ENCODE peak calls at places on chromosomes 1 and 21, in six cellular contexts. I is esophagus muscularis mucosa, O is AG04450, V is GM23338, X is epithelial cell of esophagus, D is neural progenitor cell. R is an unnamed sample.
A peak's percentile ranks its signal among the peaks of the same experiment; 100 is the strongest.

GRCh38 chr1:202155478-202156021 is 4.9 kb downstream of the PTPN7 start:
- DNase-seq in X (peak; percentile 36), D (no peak), I (no peak), V (no peak), O (no peak), R (no peak)

GRCh38 chr1:26694597-26695416 is 1.0 kb upstream of the ARID1A start:
- DNase-seq in D (peak; percentile 30), V (no peak), X (no peak), O (no peak), I (no peak), R (no peak)

GRCh38 chr1:63704443-63704842 is 69.4 kb upstream of the ROR1 start:
- DNase-seq in V (no peak), O (no peak), I (no peak), X (peak; percentile 77), D (no peak), R (no peak)

GRCh38 chr1:167460836-167461235 is 57.5 kb downstream of the CD247 start:
- DNase-seq in D (no peak), X (no peak), I (no peak), O (no peak), V (no peak), R (no peak)

GRCh38 chr21:28704746-28705145 is 287.9 kb downstream of the LTN1 start:
- DNase-seq in V (no peak), D (no peak), X (peak; percentile 7), I (no peak), O (no peak), R (no peak)

GRCh38 chr1:22709891-22710687 is 550 bp upstream of the EPHB2 start:
- DNase-seq in X (peak; percentile 53), I (no peak), O (no peak), V (peak; percentile 78), D (peak; percentile 85), R (no peak)

GRCh38 chr1:54882483-54882882 is 4.5 kb downstream of the DHCR24 start:
- DNase-seq in V (no peak), D (no peak), I (no peak), X (peak; percentile 76), O (no peak), R (no peak)

GRCh38 chr1:54984126-54984842 is 3.9 kb downstream of the TMEM61 start:
- DNase-seq in X (no peak), V (no peak), O (no peak), I (no peak), D (no peak), R (no peak)

GRCh38 chr1:218380125-218380977 is 35.2 kb downstream of the TGFB2 start:
- DNase-seq in O (peak; percentile 72), I (no peak), D (no peak), X (peak; percentile 86), V (no peak), R (no peak)

GRCh38 chr1:230661976-230662375 is 19.7 kb downstream of the COG2 start:
- DNase-seq in D (no peak), V (no peak), I (no peak), X (no peak), O (no peak), R (no peak)

GRCh38 chr1:108767708-108768107 is 21.2 kb downstream of the STXBP3 start:
- DNase-seq in I (no peak), D (no peak), O (no peak), X (no peak), V (no peak), R (no peak)

GRCh38 chr1:109151146-109151545 is 37.2 kb downstream of the ELAPOR1 start:
- DNase-seq in X (peak; percentile 60), D (peak; percentile 73), O (peak; percentile 44), I (no peak), V (peak; percentile 46), R (no peak)

GRCh38 chr21:45013271-45013841 is 61.0 kb upstream of the ADARB1 start:
- DNase-seq in V (no peak), D (no peak), I (no peak), O (no peak), X (no peak), R (no peak)

GRCh38 chr1:99456536-99456935 is 189.4 kb upstream of the PALMD start:
- DNase-seq in X (no peak), V (no peak), O (no peak), D (no peak), I (no peak), R (no peak)

GRCh38 chr1:234943801-234944402 is 184.7 kb downstream of the TOMM20 start:
- DNase-seq in O (no peak), V (no peak), I (no peak), X (no peak), D (no peak), R (no peak)

GRCh38 chr1:164184273-164184672 is 374.7 kb upstream of the PBX1 start:
- DNase-seq in I (no peak), D (no peak), O (no peak), X (peak; percentile 69), V (no peak), R (no peak)

GRCh38 chr1:221663321-221663720 is 78.6 kb downstream of the DUSP10 start:
- DNase-seq in V (no peak), D (no peak), I (no peak), O (no peak), X (no peak), R (no peak)

GRCh38 chr1:177243773-177244172 is 73.0 kb downstream of the BRINP2 start:
- DNase-seq in D (no peak), V (no peak), I (no peak), X (no peak), O (no peak), R (no peak)

GRCh38 chr1:36650200-36651065 is 167.7 kb upstream of the CSF3R start:
- DNase-seq in D (peak; percentile 69), V (peak; percentile 84), X (peak; percentile 62), I (no peak), O (peak; percentile 1), R (no peak)

GRCh38 chr1:172399369-172400072 is 21.0 kb upstream of the C1orf105 start:
- DNase-seq in I (no peak), O (peak; percentile 70), X (peak; percentile 75), V (peak; percentile 37), D (peak; percentile 5), R (no peak)

GRCh38 chr1:213892471-213892870 is 95.3 kb upstream of the PROX1 start:
- DNase-seq in O (no peak), X (no peak), I (no peak), D (no peak), V (no peak), R (no peak)

GRCh38 chr1:17545354-17545753 is 5.9 kb downstream of the ARHGEF10L start:
- DNase-seq in X (peak; percentile 81), V (no peak), I (no peak), O (no peak), D (no peak), R (no peak)

GRCh38 chr21:28884976-28885852 is 107.5 kb downstream of the LTN1 start:
- DNase-seq in O (peak; percentile 78), V (peak; percentile 83), I (peak; percentile 97), X (peak; percentile 91), D (peak; percentile 89), R (peak; percentile 96)

DNA sequence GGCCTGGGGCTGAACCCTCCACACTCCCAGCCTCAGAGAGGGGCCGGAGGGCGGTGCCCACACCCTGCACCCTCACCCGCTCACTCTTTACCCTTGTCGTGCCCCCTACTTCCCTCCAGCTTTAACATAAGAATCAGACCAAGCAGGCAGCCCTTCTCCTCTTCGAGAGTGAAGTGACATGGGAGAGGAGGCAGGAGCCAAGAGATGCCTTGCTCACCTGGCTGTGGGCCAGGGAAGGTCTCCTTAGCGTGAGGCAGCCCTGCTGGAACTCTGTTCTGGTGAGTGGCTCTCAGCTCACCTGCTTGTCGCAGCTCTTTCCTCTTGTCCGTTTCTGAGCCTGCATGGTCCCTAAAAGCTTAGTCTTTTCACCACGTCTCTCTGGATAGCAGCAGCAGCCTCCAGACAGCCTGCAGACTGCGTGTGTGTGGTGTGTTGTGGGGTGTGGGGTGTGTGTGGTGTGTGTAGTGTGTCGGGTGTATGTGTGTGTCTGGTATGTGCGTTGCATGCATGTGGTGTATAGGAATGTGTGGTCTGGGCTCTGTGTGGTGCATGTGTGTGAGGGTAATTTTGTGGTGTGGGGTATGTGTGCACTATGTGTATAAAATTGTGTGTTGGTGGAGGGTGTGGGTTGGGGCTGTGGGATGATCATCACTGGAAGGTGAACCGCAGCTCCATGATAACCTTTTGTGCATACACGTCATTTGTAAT is 86.7 kb downstream of the CCDC185 start:
- DNase-seq in V (peak; percentile 39), I (no peak), X (peak; percentile 26), O (no peak), D (no peak), R (no peak)
- TF ChIP-seq CTCF in V (no peak), I (no peak), X (no peak), O (no peak), D (no peak), R (no peak)

DNA sequence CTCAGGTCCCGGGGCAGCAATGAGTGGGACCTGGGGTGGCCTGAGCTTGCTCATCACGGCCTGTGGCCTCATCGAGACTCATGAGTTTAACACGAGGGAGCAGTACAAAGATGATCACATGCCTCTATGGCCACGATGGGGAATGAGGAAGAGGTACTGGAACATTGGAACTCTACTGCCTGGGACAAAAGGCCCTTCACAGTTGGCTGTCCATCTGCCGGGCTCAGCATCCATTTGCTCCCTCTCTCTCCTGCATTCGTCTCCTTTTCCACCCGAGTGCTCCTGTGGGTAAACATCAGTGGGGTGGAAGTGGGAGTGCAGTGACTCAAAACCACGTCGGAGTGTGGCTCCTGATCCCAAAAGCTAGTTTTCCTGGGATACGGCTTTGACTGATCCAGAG is 124.9 kb downstream of the KAZN start:
- DNase-seq in O (no peak), X (no peak), D (no peak), I (no peak), V (no peak), R (no peak)
- TF ChIP-seq CTCF in O (no peak), X (no peak), D (no peak), I (no peak), V (no peak), R (no peak)

GRCh38 chr1:81254560-81254959 is 546.2 kb upstream of the ADGRL2 start:
- DNase-seq in V (peak; percentile 81), O (no peak), I (no peak), D (no peak), X (peak; percentile 12), R (no peak)
- TF ChIP-seq CTCF in V (peak; percentile 63), O (peak; percentile 36), I (no peak), D (peak; percentile 42), X (peak; percentile 45), R (no peak)

GRCh38 chr1:10692401-10693021 is 103.9 kb downstream of the CASZ1 start:
- DNase-seq in D (peak; percentile 57), X (peak; percentile 58), I (no peak), V (no peak), O (no peak), R (no peak)

GRCh38 chr1:10691740-10692125 is 104.7 kb downstream of the CASZ1 start:
- DNase-seq in X (no peak), D (no peak), I (no peak), O (no peak), V (no peak), R (no peak)

GRCh38 chr1:10691075-10691739 is 105.2 kb downstream of the CASZ1 start:
- DNase-seq in V (no peak), X (no peak), D (no peak), O (no peak), I (no peak), R (no peak)

GRCh38 chr1:10688409-10688786 is 108.0 kb downstream of the CASZ1 start:
- DNase-seq in O (no peak), I (no peak), V (no peak), D (no peak), X (no peak), R (no peak)

DNA sequence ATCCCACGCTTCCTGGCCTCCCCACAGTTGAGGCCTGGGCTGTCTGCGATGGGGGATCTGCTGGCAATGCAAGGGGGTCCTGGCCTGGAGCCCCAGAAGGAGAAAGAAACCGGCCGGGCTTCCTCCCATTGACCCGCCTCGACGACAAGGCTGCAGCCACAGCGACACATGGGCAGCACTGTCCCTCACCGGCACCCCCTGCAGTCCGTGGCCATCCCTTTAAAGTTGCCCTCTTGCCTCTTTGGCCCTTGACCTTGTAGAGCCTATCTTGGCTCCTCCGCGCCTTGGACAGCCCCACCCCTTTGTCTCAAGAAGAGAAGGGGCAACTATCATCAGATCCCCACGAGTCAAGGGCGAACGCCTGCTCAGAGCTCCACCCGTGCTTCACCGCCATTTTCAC is 106.0 kb downstream of the CASZ1 start:
- DNase-seq in O (no peak), X (no peak), V (no peak), D (no peak), I (no peak), R (no peak)
- TF ChIP-seq CTCF in O (no peak), X (no peak), V (peak; percentile 31), D (no peak), I (no peak), R (no peak)

R was measured in vagina.